ENCODE peak calls at places on chromosomes 6 and 20, in eight cellular contexts. C is cardiac muscle cell; Q is endodermal cell; U is CD8-positive, alpha-beta T cell; X is HL-60; W is stomach; L is SK-N-SH; E is esophagus squamous epithelium. Z is an unnamed sample.

GRCh38 chr20:19975901-19976300 is 41.3 kb upstream of the NAA20 start:
- DNase-seq in C (peak), Q (no peak), U (no peak), X (no peak), W (peak), L (no peak), E (no peak), Z (no peak)

GRCh38 chr20:45835230-45836224 is 1.9 kb downstream of the SNX21 start:
- DNase-seq in C (no peak), Q (no peak), U (no peak), X (peak), W (no peak), L (no peak), E (no peak), Z (peak)

GRCh38 chr6:69580696-69581095 is 216.1 kb downstream of the LMBRD1 start:
- DNase-seq in C (no peak), Q (no peak), U (no peak), X (no peak), W (no peak), L (no peak), E (no peak), Z (no peak)

GRCh38 chr6:167338551-167339117 is 13.7 kb downstream of the TTLL2 start:
- DNase-seq in C (no peak), Q (peak), U (no peak), X (no peak), W (no peak), L (no peak), E (no peak), Z (no peak)

GRCh38 chr6:28353981-28354676 is 4.4 kb downstream of the ZKSCAN3 start:
- DNase-seq in C (peak), Q (no peak), U (no peak), X (peak), W (peak), L (no peak), E (no peak), Z (no peak)

GRCh38 chr20:57609086-57609841 is 11.0 kb downstream of the ZBP1 start:
- DNase-seq in C (no peak), Q (no peak), U (no peak), X (no peak), W (no peak), L (no peak), E (no peak), Z (no peak)

GRCh38 chr20:17210983-17211382 is 15.9 kb upstream of the PCSK2 start:
- DNase-seq in C (no peak), Q (no peak), U (no peak), X (no peak), W (no peak), L (no peak), E (no peak), Z (no peak)

GRCh38 chr20:46752639-46753235 is 43.3 kb downstream of the SLC2A10 start:
- DNase-seq in C (peak), Q (peak), U (peak), X (peak), W (peak), L (peak), E (no peak), Z (no peak)

GRCh38 chr6:81075974-81076373 is 676.5 kb downstream of the TENT5A start:
- DNase-seq in C (peak), Q (peak), U (no peak), X (no peak), W (no peak), L (peak), E (no peak), Z (no peak)

GRCh38 chr20:40493071-40493470 is 196.0 kb downstream of the MAFB start:
- DNase-seq in C (peak), Q (no peak), U (no peak), X (no peak), W (peak), L (no peak), E (no peak), Z (peak)

GRCh38 chr6:52598123-52598823 is 21.4 kb upstream of the TRAM2 start:
- DNase-seq in C (peak), Q (peak), U (no peak), X (peak), W (peak), L (peak), E (no peak), Z (no peak)

GRCh38 chr20:9500121-9500911 is 14.1 kb upstream of the LAMP5 start:
- DNase-seq in C (no peak), Q (no peak), U (no peak), X (no peak), W (no peak), L (no peak), E (no peak), Z (no peak)

GRCh38 chr6:142850653-142851434 is 94.1 kb downstream of the HIVEP2 start:
- DNase-seq in C (no peak), Q (no peak), U (no peak), X (no peak), W (no peak), L (no peak), E (no peak), Z (no peak)

DNA sequence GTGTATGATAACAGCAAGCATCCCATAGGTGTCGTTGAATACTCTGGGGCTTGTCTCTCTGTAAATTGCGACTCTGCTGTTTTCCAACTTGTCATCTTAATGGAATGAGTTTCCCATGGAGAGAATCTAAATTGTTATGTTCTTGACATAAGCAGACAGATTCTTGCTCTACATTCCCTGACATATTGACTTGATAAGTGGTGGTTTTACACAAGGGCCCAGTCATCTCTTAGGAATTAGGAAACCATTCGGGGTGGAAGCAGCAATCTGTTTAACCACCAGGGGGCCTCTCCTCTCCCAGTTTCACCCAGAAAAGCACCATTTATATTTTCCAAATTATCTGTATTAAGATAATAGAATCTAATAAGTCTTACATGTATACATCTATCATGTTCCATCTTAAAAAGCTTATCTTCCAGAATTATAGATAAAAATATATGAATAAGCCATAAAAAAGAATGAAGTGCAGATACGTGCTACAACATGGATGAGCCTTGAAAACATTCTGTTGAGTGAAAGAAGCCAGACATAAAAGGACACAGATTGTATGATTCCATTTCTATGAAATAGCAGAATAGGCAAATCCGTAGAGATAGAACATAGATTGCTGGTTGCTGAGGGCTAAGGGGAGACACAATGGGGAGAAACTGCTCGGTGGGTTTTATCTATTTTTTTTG is 23.1 kb upstream of the MROH8 start:
- DNase-seq in C (peak), Q (peak), U (no peak), X (peak), W (no peak), L (peak), E (no peak), Z (no peak)
- H3K27ac ChIP-seq in C (peak), Q (peak), U (no peak), X (no peak), W (peak), L (peak), E (peak), Z (peak)

GRCh38 chr6:36888654-36889481 is 3.1 kb downstream of the C6orf89 start:
- DNase-seq in C (no peak), Q (no peak), U (no peak), X (no peak), W (no peak), L (no peak), E (no peak), Z (no peak)

GRCh38 chr6:36886948-36887347 is 1.2 kb downstream of the C6orf89 start:
- DNase-seq in C (no peak), Q (no peak), U (no peak), X (no peak), W (no peak), L (no peak), E (no peak), Z (no peak)

GRCh38 chr6:36888115-36888643 is 2.4 kb downstream of the C6orf89 start:
- DNase-seq in C (no peak), Q (no peak), U (no peak), X (no peak), W (no peak), L (no peak), E (no peak), Z (no peak)

GRCh38 chr6:36884610-36885009 is 1.1 kb upstream of the C6orf89 start:
- DNase-seq in C (no peak), Q (no peak), U (no peak), X (no peak), W (no peak), L (no peak), E (no peak), Z (no peak)

GRCh38 chr6:36885461-36886401 is at the start of gene C6orf89:
- DNase-seq in C (peak), Q (peak), U (peak), X (peak), W (peak), L (peak), E (peak), Z (peak)
- H3K27ac ChIP-seq in C (peak), Q (no peak), U (peak), X (peak), W (peak), L (peak), E (peak), Z (peak)

GRCh38 chr6:144660545-144660944 is 375.4 kb downstream of the UTRN start:
- DNase-seq in C (no peak), Q (no peak), U (no peak), X (no peak), W (no peak), L (peak), E (no peak), Z (no peak)
- H3K27ac ChIP-seq in C (no peak), Q (no peak), U (no peak), X (no peak), W (no peak), L (no peak), E (no peak), Z (no peak)

GRCh38 chr6:35797837-35798526 is 859 bp upstream of the CLPS start:
- DNase-seq in C (no peak), Q (peak), U (no peak), X (no peak), W (no peak), L (peak), E (no peak), Z (no peak)
- H3K27ac ChIP-seq in C (no peak), Q (no peak), U (no peak), X (no peak), W (no peak), L (no peak), E (no peak), Z (no peak)

DNA sequence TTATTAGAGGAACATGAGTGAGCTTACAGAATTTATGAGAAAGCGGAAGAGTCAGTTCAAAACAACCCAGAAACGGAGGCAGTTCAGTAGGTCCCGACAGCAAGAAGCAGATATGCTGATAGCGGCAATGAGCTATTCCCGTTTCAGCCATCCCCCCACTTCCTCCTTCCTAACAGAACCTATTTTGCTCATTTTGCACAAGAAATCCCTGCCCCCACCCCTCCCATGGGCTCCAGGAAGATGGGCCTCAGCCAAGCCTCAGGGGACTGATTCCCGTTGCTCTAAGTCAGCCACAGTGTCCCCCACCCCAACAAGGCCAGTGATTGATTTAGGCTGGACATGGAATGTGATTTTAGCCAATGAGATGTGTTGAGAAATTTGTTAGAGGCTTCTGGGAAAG is 157.5 kb downstream of the CEBPB start:
- DNase-seq in C (peak), Q (peak), U (no peak), X (peak), W (no peak), L (no peak), E (no peak), Z (no peak)
- H3K27ac ChIP-seq in C (no peak), Q (no peak), U (no peak), X (peak), W (peak), L (no peak), E (peak), Z (no peak)

DNA sequence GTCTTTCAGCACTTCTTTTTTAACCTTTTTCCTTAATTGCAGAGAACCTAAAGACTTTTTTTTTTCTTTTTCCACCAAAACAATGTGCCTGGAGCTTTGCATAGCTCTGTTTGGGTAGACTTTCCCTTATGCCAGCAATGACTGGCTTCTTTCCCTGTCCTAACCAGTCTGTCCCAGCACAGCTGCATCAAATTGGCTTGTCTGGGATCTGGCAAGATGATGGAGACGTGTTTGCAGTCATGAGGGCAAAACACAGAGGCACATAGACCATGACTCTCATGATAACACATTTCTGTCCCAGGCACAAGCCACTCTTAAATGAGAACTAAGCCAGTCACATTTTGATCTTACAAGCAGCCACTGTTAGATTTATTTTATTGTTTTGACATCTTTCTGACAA is 16.5 kb downstream of the HEY2 start:
- DNase-seq in C (no peak), Q (no peak), U (no peak), X (no peak), W (no peak), L (no peak), E (no peak), Z (no peak)
- H3K27ac ChIP-seq in C (no peak), Q (no peak), U (no peak), X (no peak), W (no peak), L (no peak), E (no peak), Z (peak)

DNA sequence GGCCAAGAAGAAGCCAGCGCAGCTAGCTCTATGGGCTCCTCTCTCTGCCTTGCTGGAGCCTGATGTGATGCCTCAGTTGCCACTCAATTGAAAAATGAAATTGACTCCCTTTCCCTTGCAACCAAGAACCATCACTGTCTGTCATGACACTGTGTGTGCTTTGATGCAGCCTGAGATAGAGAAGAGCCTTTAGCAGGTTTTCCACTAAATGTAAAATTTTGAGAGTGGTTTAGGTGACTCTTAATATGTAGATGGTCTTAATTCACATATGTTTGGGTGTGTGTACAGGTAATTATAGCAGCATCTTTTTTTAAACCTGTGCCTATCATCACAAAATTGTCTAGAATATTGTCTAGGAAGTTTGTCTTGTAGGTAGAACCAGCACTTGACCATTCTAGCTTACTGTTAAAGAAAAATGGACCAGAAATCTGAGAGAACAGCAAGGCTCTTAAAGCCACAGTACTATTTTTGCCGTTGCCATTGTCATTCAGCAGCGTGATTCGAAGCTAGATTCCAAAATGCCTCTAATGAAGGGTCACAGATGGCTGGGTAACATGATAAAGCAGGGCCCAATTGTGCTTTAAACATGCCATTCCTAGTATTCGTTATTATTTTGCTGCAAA is 1.3 kb downstream of the ARFGEF3 start:
- DNase-seq in C (no peak), Q (peak), U (no peak), X (no peak), W (no peak), L (no peak), E (no peak), Z (no peak)
- H3K27ac ChIP-seq in C (no peak), Q (no peak), U (no peak), X (no peak), W (peak), L (no peak), E (no peak), Z (no peak)

Z was measured in thoracic aorta.